ENCODE peak calls at places on chromosomes 13 and 19, in eight cellular contexts. S is kidney epithelial cell, T is Caco-2, I is transverse colon, P is colonic mucosa, W is uterus, E is gastrocnemius medialis, Z is right lobe of liver. Q is an unnamed sample. For H3K27me3, the result is how much of the 10 kb centered on the place peaks cover.

GRCh38 chr13:76637651-76638111 is 248.5 kb downstream of the KCTD12 start:
- DNase-seq in P (no peak), T (no peak), S (peak), E (no peak), Z (no peak), W (no peak), I (no peak), Q (peak)

GRCh38 chr19:27392027-27392632 is 1820.8 kb downstream of the UQCRFS1 start:
- DNase-seq in S (no peak), W (no peak), E (no peak), P (no peak), I (no peak), Z (no peak), T (no peak), Q (no peak)

GRCh38 chr13:74191036-74191809 is 57.0 kb upstream of the KLF12 start:
- DNase-seq in I (no peak), S (peak), E (no peak), Z (no peak), P (no peak), T (no peak), W (no peak), Q (no peak)

GRCh38 chr19:447816-448546 is 12.9 kb downstream of the SHC2 start:
- DNase-seq in T (no peak), Z (no peak), W (peak), I (peak), P (no peak), S (no peak), E (no peak), Q (no peak)

GRCh38 chr13:95833713-95834112 is 156.8 kb downstream of the DNAJC3 start:
- DNase-seq in P (no peak), T (no peak), W (no peak), S (no peak), I (no peak), E (no peak), Z (no peak), Q (no peak)

GRCh38 chr13:30648522-30649012 is 30.8 kb downstream of the USPL1 start:
- DNase-seq in Z (no peak), P (no peak), S (no peak), T (no peak), E (no peak), I (no peak), W (no peak), Q (no peak)

GRCh38 chr19:17447704-17448189 is 721 bp downstream of the TMEM221 start:
- DNase-seq in Z (no peak), I (no peak), P (no peak), S (no peak), T (no peak), E (no peak), W (no peak), Q (no peak)

GRCh38 chr13:37595162-37595561 is 3.4 kb downstream of the POSTN start:
- DNase-seq in W (no peak), P (no peak), E (no peak), Z (no peak), I (no peak), S (no peak), T (no peak), Q (no peak)

GRCh38 chr13:37029617-37030016 is 29.0 kb downstream of the EXOSC8 start:
- DNase-seq in S (no peak), P (no peak), E (no peak), I (no peak), W (no peak), T (no peak), Z (no peak), Q (no peak)

GRCh38 chr13:44822291-44822690 is 167.0 kb downstream of the NUFIP1 start:
- DNase-seq in S (no peak), Z (no peak), T (no peak), I (no peak), P (no peak), W (no peak), E (no peak), Q (no peak)

GRCh38 chr19:377801-378581 is 31.0 kb downstream of the C2CD4C start:
- DNase-seq in E (no peak), Z (no peak), I (no peak), W (no peak), P (no peak), T (no peak), S (no peak), Q (no peak)

GRCh38 chr19:46299695-46300094 is 2.9 kb downstream of the HIF3A start:
- DNase-seq in E (no peak), S (no peak), I (peak), W (no peak), T (no peak), P (peak), Z (no peak), Q (no peak)
- H3K4me3 ChIP-seq in E (peak), S (no peak), I (no peak), W (peak), T (no peak), P (no peak), Z (no peak), Q (no peak)

GRCh38 chr19:2208975-2209374 is 27.2 kb downstream of the PLEKHJ1 start:
- DNase-seq in P (no peak), S (no peak), T (no peak), Z (no peak), E (no peak), W (no peak), I (no peak), Q (no peak)
- TF ChIP-seq CTCF in P (no peak), S (no peak), T (no peak), Z (no peak), E (no peak), W (peak), I (no peak), Q (no peak)

GRCh38 chr13:77892491-77892890 is 26.1 kb downstream of the EDNRB start:
- DNase-seq in E (no peak), W (no peak), S (no peak), T (no peak), I (no peak), Z (no peak), P (no peak), Q (no peak)
- H3K27me3 ChIP-seq in E (under half), W (under half), S (under half), T (under half), I (under half), Z (under half), P (under half), Q (under half)

DNA sequence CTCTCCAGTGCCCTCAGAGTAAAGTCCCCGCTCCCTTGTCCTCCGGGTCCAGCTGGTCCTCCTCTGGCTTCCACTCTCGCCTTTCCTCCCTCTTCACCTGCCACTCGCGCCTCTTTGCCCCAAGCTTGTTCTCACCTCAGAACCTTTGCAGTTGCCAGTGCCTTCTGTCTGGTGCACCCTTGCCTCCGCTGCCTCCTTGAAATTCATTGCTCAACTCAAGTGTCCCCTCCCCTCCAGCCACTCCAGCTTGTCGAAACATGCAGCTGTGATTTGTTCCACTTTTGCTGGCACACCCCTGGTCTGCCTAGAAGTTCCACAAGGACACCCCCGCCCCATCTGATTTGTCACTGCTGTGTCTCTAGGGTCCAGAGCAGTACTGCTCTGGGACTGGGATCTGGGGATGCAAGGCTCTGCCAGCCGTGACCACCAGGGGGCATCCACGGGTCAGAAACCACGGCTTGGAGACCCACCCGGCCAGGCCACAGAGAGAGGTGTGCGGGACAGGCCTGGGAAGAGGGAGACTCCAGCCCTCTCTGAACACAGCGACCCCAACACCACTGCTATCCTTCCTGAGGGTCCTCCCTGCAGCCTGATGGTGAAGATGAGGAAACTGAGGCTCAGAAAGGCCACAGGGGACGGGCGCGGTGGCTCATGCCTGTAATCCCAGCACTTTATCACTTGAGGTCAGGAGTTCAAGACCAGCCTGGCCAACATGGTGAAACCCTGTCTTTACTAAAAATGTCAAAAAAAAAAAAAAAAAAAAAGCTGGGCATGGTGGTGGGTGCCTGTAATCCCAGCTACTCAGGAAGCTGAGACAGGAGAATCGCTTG is 49.9 kb downstream of the AP1M1 start:
- DNase-seq in S (peak), I (peak), W (peak), Z (peak), E (peak), P (peak), T (peak), Q (no peak)
- H3K4me3 ChIP-seq in S (no peak), I (no peak), W (no peak), Z (no peak), E (no peak), P (no peak), T (no peak), Q (no peak)

GRCh38 chr19:16308081-16308480 is 16.5 kb upstream of the KLF2 start:
- DNase-seq in S (no peak), P (no peak), W (no peak), T (no peak), E (no peak), I (no peak), Z (no peak), Q (no peak)
- TF ChIP-seq CTCF in S (no peak), P (no peak), W (no peak), T (no peak), E (no peak), I (no peak), Z (no peak), Q (no peak)

GRCh38 chr13:78611040-78611439 is 7.7 kb upstream of the POU4F1 start:
- DNase-seq in P (no peak), I (no peak), E (no peak), S (no peak), W (no peak), T (no peak), Z (no peak), Q (no peak)
- H3K27me3 ChIP-seq in P (under half), I (half or more), E (under half), S (under half), W (under half), T (under half), Z (under half), Q (under half)

DNA sequence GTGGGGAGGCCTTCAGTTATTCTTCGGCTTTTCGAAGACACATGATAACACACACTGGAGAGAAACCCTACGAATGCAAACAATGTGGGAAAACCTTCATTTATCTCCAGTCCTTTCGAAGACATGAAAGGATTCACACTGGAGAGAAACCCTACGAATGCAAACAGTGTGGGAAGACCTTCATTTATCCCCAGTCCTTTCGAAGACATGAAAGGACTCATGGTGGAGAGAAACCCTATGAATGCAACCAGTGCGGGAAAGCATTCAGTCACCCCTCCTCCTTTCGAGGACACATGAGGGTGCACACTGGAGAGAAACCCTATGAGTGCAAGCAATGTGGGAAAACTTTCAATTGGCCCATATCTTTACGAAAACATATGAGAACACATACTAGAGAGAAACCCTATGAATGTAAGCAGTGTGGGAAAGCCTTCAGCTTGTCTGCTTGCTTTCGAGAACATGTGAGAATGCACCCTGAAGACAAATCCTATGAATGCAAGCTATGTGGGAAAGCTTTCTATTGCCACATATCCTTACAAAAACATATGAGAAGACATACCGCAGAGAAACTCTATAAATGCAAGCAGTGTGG is 11.8 kb downstream of the ZNF555 start:
- DNase-seq in P (no peak), S (no peak), W (no peak), E (no peak), Z (no peak), T (no peak), I (no peak), Q (no peak)
- H3K4me3 ChIP-seq in P (no peak), S (no peak), W (no peak), E (no peak), Z (no peak), T (no peak), I (no peak), Q (no peak)